ENCODE peak calls at places on chromosomes 11 and 22, in seven cellular contexts. R, H, E, Y, C, W and N are unnamed samples.

GRCh38 chr11:93396356-93396755 is 65.8 kb downstream of the DEUP1 start:
- DNase-seq in R (no peak), H (no peak), E (no peak), Y (no peak), C (no peak), W (no peak), N (no peak)

GRCh38 chr22:29710922-29711593 is 8.7 kb upstream of the CABP7 start:
- DNase-seq in R (peak; percentile 33), H (no peak), E (no peak), Y (no peak), C (no peak), W (no peak), N (peak; percentile 41)

GRCh38 chr11:101848262-101848661 is 66.5 kb upstream of the CEP126 start:
- DNase-seq in R (no peak), H (no peak), E (no peak), Y (no peak), C (no peak), W (no peak), N (no peak)

GRCh38 chr11:94241896-94242295 is 62.5 kb upstream of the IZUMO1R start:
- DNase-seq in R (no peak), H (no peak), E (no peak), Y (no peak), C (no peak), W (no peak), N (no peak)

GRCh38 chr11:128187829-128188228 is 399.5 kb downstream of the ETS1 start:
- DNase-seq in R (no peak), H (no peak), E (no peak), Y (no peak), C (no peak), W (no peak), N (no peak)

GRCh38 chr11:83971063-83971462 is 684.9 kb upstream of the CCDC90B start:
- DNase-seq in R (no peak), H (no peak), E (no peak), Y (no peak), C (no peak), W (no peak), N (no peak)

GRCh38 chr11:12800032-12800671 is 125.9 kb downstream of the TEAD1 start:
- DNase-seq in R (peak; percentile 63), H (no peak), E (no peak), Y (peak; percentile 74), C (no peak), W (no peak), N (peak; percentile 30)

GRCh38 chr11:33778682-33779081 is 4.4 kb upstream of the FBXO3 start:
- DNase-seq in R (no peak), H (no peak), E (no peak), Y (no peak), C (no peak), W (no peak), N (no peak)

GRCh38 chr11:107563702-107564101 is 1.8 kb downstream of the ALKBH8 start:
- DNase-seq in R (no peak), H (no peak), E (no peak), Y (peak; percentile 72), C (no peak), W (no peak), N (peak; percentile 16)

GRCh38 chr11:34346551-34346950 is 11.3 kb downstream of the ABTB2 start:
- DNase-seq in R (no peak), H (no peak), E (no peak), Y (no peak), C (no peak), W (no peak), N (no peak)

GRCh38 chr11:134725939-134726639 is 314.0 kb upstream of the B3GAT1 start:
- DNase-seq in R (peak; percentile 48), H (no peak), E (no peak), Y (peak; percentile 35), C (no peak), W (peak; percentile 67), N (peak; percentile 24)

GRCh38 chr11:72623052-72623451 is 51.2 kb downstream of the PDE2A start:
- DNase-seq in R (no peak), H (no peak), E (no peak), Y (no peak), C (no peak), W (no peak), N (no peak)

GRCh38 chr22:50526849-50527801 is 1.7 kb upstream of the SCO2 start:
- DNase-seq in R (peak; percentile 72), H (no peak), E (peak; percentile 82), Y (no peak), C (peak; percentile 57), W (no peak), N (peak; percentile 74)

GRCh38 chr22:50529416-50530279 is at the start of gene TYMP:
- DNase-seq in R (peak; percentile 83), H (peak; percentile 85), E (peak; percentile 86), Y (no peak), C (peak; percentile 65), W (no peak), N (peak; percentile 90)

GRCh38 chr22:50528682-50529415 is 963 bp downstream of the TYMP start:
- DNase-seq in R (no peak), H (no peak), E (no peak), Y (no peak), C (no peak), W (no peak), N (peak; percentile 26)

GRCh38 chr22:50525991-50526848 is 822 bp upstream of the SCO2 start:
- DNase-seq in R (peak; percentile 83), H (peak; percentile 85), E (peak; percentile 88), Y (no peak), C (peak; percentile 84), W (peak; percentile 81), N (peak; percentile 88)

DNA sequence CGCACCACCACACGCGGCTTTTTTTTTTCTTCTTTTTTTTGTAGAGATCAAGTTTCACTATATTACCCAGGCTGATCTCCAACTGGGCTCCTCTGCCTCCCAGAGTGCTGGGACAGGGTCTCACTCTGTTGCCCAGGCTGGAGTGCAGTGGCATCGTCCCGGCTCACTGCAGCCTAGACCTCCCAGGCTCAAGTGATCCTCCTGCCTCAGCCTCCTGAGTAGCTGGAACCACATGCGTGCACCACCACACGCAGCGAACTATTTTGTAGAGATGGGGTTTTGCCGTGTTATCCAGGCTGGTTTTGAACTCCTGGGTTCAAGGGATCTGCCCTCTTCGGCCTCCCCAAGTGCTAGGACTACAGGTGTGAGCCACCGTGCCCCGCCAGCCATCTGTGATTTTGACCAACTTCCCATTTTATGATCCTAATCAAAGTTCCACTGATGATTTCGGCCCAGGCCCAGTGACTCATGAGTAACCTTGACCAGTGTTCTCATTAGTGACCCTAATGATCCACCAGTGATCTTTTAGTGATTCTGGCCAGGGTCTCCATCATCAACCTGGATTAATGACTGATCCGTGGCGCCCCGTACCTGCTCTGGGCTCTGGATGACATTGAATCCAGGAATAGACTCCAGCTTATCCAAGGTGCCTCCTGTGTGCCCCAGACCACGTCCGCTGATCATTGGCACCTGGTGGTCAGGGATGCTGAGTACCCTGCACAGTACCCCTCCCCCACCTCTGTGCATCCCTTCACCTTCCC is 1.7 kb downstream of the TYMP start:
- DNase-seq in R (no peak), H (no peak), E (no peak), Y (no peak), C (no peak), W (no peak), N (no peak)
- TF ChIP-seq POLR2A in R (no peak), H (no peak), E (no peak), Y (no peak), C (no peak), W (no peak), N (no peak)

DNA sequence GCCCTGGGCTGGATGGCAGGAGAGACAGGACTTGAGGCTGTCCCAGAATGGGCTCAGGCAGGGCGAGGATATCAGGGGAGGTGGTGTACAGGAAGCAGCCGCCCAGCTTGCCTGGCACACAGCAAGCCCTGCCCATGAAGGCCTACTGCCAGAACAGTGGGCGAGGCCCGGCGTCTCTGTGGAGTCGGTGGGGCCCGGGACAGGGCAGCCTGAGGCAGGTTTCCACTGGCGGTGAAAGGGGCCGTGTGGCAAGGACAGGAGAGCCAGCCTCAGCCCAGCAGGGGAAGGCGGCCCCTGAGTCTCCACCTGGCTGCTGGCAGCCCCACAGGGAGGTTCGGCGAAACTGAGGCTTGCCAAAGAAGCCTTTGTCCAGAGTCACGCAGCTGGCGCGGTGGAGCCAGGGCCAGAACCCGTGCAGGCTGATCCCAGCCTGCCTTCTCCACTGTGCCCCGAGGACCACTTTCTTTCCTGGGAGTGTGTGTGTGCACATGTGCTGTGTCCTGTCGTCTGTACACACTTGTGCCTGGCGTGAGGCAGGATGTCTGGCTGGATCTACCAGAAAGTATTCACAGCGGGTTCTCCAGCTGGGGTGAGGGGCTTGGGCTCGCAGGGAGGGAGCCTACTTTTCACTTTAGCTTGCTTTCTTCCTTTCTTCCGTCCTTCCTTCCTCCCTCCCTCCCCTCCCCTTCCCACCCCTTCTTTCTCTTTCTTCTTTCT is 1.2 kb downstream of the TSPO start:
- DNase-seq in R (peak; percentile 93), H (no peak), E (peak; percentile 88), Y (no peak), C (no peak), W (peak; percentile 74), N (peak; percentile 88)
- TF ChIP-seq POLR2AphosphoS5 in R (no peak), H (no peak), E (no peak), Y (peak; percentile 16), C (no peak), W (no peak), N (peak; percentile 62)

GRCh38 chr11:118929496-118930151 is 3.9 kb upstream of the BCL9L start:
- DNase-seq in R (peak; percentile 93), H (no peak), E (peak; percentile 97), Y (peak; percentile 89), C (no peak), W (peak; percentile 92), N (peak; percentile 91)
- TF ChIP-seq POLR2A in R (no peak), H (no peak), E (no peak), Y (no peak), C (no peak), W (no peak), N (peak; percentile 56)

DNA sequence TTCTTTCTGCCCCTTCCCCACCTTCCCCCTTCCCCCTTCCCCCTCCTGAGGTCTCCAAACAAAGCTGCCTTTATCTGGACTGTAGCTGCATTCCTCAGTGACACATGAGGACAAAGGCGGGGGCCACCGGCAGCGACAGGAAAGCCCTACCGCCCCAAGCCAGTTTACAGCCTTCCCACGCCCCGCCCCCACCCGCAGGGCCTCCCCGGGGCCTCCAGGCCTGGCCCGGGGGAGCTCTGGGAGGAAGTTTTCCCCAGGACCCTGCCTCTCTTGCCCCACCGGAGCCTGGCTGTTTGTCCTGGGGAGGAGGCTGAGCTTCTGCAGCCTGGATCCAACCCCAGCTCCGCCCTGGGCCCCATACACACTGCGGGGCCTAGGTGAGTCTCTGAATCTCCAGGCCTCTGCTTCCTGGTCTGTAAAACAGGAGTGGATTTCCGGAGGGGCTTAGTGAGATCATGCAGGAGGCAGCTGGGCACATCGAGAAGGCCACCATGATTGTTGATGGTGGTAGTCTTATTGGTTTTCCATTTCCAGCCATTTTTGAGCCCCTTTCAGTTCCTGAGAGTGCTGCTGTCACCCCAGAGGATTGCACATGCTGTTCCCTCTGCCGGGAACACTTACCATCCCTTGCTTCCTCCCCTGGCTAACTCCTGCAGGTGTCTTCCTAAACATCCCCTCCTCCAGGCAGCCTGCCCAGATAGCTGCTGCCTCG is 130.7 kb downstream of the MN1 start:
- DNase-seq in R (peak; percentile 50), H (no peak), E (no peak), Y (peak; percentile 34), C (no peak), W (no peak), N (peak; percentile 40)
- TF ChIP-seq POLR2AphosphoS5 in R (no peak), H (no peak), E (no peak), Y (no peak), C (no peak), W (no peak), N (no peak)